ENCODE peak calls at places on chromosomes 16 and 17, in four cellular contexts. One of them, this sample, is unnamed.

GRCh38 chr17:57107498-57108101 is 22.6 kb downstream of the AKAP1 start:
- DNase-seq in colonic mucosa: peak
- DNase-seq in GM23248: peak
- DNase-seq in endodermal cell: peak
- DNase-seq in this sample: peak

GRCh38 chr16:89114159-89114981 is 20.7 kb downstream of the ACSF3 start:
- DNase-seq in endodermal cell: peak
- DNase-seq in GM23248: no peak
- DNase-seq in colonic mucosa: no peak
- DNase-seq in this sample: peak

GRCh38 chr17:4554441-4554996 is 665 bp downstream of the MYBBP1A start:
- DNase-seq in colonic mucosa: no peak
- DNase-seq in GM23248: no peak
- DNase-seq in endodermal cell: peak
- DNase-seq in this sample: peak

GRCh38 chr17:60134396-60135159 is 15.2 kb upstream of the CA4 start:
- DNase-seq in colonic mucosa: peak
- DNase-seq in endodermal cell: peak
- DNase-seq in GM23248: peak
- DNase-seq in this sample: peak

GRCh38 chr16:1650131-1650530 is 27.9 kb upstream of the JPT2 start:
- DNase-seq in GM23248: peak
- DNase-seq in endodermal cell: no peak
- DNase-seq in colonic mucosa: no peak
- DNase-seq in this sample: no peak

GRCh38 chr16:9090101-9090959 is 1.1 kb upstream of the HAPSTR1 start:
- DNase-seq in GM23248: peak
- DNase-seq in colonic mucosa: peak
- DNase-seq in endodermal cell: peak
- DNase-seq in this sample: peak

GRCh38 chr16:10981697-10982216 is 37.4 kb downstream of the CLEC16A start:
- DNase-seq in colonic mucosa: no peak
- DNase-seq in endodermal cell: peak
- DNase-seq in GM23248: peak
- DNase-seq in this sample: no peak

GRCh38 chr17:73415782-73416181 is 104.0 kb upstream of the CDC42EP4 start:
- DNase-seq in colonic mucosa: no peak
- DNase-seq in endodermal cell: no peak
- DNase-seq in GM23248: no peak
- DNase-seq in this sample: peak

GRCh38 chr16:77289331-77289809 is 90.2 kb downstream of the SYCE1L start:
- DNase-seq in colonic mucosa: no peak
- DNase-seq in GM23248: peak
- DNase-seq in endodermal cell: no peak
- DNase-seq in this sample: no peak

GRCh38 chr17:70074991-70075390 is at the start of gene KCNJ16:
- DNase-seq in colonic mucosa: peak
- DNase-seq in GM23248: no peak
- DNase-seq in endodermal cell: no peak
- DNase-seq in this sample: peak

GRCh38 chr17:79897243-79898063 is 58.2 kb upstream of the CBX4 start:
- DNase-seq in endodermal cell: peak
- DNase-seq in GM23248: no peak
- DNase-seq in colonic mucosa: no peak
- DNase-seq in this sample: no peak

GRCh38 chr17:82967268-82968032 is 112.0 kb upstream of the METRNL start:
- DNase-seq in endodermal cell: peak
- DNase-seq in GM23248: no peak
- DNase-seq in colonic mucosa: peak
- DNase-seq in this sample: peak

GRCh38 chr17:62718420-62718819 is 89.7 kb downstream of the MARCHF10 start:
- DNase-seq in GM23248: peak
- DNase-seq in endodermal cell: peak
- DNase-seq in colonic mucosa: no peak
- DNase-seq in this sample: no peak

DNA sequence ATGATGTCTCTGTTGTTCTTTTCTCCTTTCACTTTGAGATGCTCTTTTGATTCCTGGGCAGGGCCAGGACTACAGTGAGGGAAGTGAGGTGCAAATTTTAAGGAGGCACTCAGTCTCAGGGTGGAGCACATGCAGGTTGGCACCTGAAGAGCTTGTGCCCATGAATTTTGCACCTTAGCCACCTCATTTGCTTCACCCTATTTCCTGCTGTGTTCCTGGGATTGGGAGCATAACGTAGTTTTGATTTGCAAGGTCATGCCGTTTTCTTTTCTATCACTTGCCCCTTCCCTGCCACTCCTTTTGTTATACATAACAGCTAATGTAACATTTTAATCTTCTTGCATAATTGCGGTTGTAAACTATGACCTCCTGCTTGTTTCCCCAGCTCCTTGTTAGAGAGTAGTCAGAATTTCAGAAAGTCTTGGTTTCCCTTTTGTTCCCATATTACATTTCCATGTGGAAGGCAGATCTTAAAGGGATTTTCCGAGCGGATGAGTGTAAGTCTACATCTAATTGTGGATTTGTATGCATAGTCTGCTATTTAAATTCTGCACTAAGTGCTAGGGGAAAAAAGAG is 9.8 kb downstream of the PMFBP1 start:
- DNase-seq in endodermal cell: no peak
- DNase-seq in colonic mucosa: no peak
- DNase-seq in GM23248: no peak
- DNase-seq in this sample: no peak
- H3K9ac ChIP-seq in endodermal cell: no peak
- H3K9ac ChIP-seq in colonic mucosa: no peak
- H3K9ac ChIP-seq in GM23248: no peak
- H3K9ac ChIP-seq in this sample: no peak

GRCh38 chr16:20744922-20745440 is 3.4 kb upstream of the THUMPD1 start:
- DNase-seq in endodermal cell: no peak
- DNase-seq in colonic mucosa: no peak
- DNase-seq in GM23248: no peak
- DNase-seq in this sample: no peak
- H3K27ac ChIP-seq in endodermal cell: no peak
- H3K27ac ChIP-seq in colonic mucosa: no peak
- H3K27ac ChIP-seq in GM23248: no peak
- H3K27ac ChIP-seq in this sample: no peak

GRCh38 chr17:40615295-40615988 is 32.2 kb downstream of the SMARCE1 start:
- DNase-seq in endodermal cell: peak
- DNase-seq in colonic mucosa: peak
- DNase-seq in GM23248: peak
- DNase-seq in this sample: peak
- H3K4me3 ChIP-seq in endodermal cell: no peak
- H3K4me3 ChIP-seq in colonic mucosa: no peak
- H3K4me3 ChIP-seq in GM23248: no peak
- H3K4me3 ChIP-seq in this sample: no peak

DNA sequence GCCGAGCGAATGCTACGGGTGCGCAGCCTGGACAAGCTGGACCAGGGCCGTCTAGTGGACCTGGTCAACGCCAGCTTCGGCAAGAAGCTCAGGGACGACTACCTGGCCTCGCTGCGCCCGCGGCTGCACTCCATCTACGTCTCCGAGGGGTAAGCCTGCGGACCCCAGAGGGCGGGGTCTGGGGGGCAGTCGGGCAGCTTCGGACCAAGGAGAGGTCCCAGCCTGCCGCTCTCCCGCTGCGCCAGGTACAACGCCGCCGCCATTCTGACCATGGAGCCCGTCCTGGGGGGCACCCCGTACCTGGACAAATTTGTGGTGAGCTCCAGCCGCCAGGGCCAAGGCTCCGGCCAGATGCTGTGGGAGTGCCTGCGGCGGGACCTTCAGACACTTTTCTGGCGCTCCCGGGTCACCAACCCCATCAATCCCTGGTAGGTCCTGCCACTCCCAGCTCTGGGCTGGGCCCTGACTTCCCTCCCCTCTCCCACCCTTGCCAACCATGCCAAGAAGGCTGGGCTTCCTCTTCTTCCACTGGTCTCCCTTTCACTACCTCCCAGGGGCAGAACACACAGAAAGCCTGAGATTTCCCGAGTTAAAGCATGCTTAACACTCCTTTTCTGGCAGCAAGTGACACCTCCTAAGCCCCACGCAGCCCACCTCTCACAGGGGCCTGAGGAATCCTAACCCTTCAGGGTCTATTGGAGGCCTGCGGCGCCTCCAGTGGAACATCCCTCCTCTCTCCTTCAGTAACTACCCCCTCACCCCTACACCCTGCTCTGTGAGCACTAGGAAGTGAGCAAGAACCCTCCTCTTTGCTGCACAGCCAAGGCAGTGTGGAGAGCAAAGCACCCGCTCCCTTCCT is 3.2 kb downstream of the NAGS start:
- DNase-seq in GM23248: peak
- DNase-seq in endodermal cell: peak
- DNase-seq in colonic mucosa: peak
- DNase-seq in this sample: peak
- H3K9ac ChIP-seq in GM23248: peak
- H3K9ac ChIP-seq in endodermal cell: no peak
- H3K9ac ChIP-seq in colonic mucosa: peak
- H3K9ac ChIP-seq in this sample: no peak

GRCh38 chr16:83027973-83028372 is 401.2 kb downstream of the CDH13 start:
- DNase-seq in colonic mucosa: no peak
- DNase-seq in endodermal cell: no peak
- DNase-seq in GM23248: no peak
- DNase-seq in this sample: no peak

GRCh38 chr16:83019963-83020362 is 393.2 kb downstream of the CDH13 start:
- DNase-seq in colonic mucosa: no peak
- DNase-seq in GM23248: no peak
- DNase-seq in endodermal cell: no peak
- DNase-seq in this sample: no peak

GRCh38 chr16:83021049-83021448 is 394.3 kb downstream of the CDH13 start:
- DNase-seq in colonic mucosa: no peak
- DNase-seq in endodermal cell: no peak
- DNase-seq in GM23248: no peak
- DNase-seq in this sample: no peak

GRCh38 chr16:83023011-83023410 is 396.2 kb downstream of the CDH13 start:
- DNase-seq in endodermal cell: no peak
- DNase-seq in colonic mucosa: no peak
- DNase-seq in GM23248: no peak
- DNase-seq in this sample: no peak

DNA sequence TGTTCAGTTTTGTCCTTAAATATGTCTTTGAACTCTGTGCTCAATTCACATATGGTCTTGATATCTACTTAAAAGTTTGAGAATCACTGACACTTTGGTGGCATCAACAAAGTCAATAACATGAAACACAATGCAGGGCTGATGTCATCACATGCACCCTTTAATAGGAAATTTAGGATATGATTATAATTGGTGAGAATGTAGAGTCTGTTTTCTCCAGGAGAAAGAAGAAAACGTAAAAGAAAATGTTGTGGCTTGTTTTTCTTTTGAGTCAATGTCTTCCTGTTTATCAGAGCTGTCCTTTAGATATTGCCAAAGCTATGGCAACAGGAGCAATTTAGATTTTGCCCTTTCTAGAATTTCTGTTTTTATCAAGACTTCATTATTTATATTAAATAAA is 396.9 kb downstream of the CDH13 start:
- DNase-seq in colonic mucosa: no peak
- DNase-seq in endodermal cell: no peak
- DNase-seq in GM23248: no peak
- DNase-seq in this sample: no peak
- H3K27ac ChIP-seq in colonic mucosa: no peak
- H3K27ac ChIP-seq in endodermal cell: no peak
- H3K27ac ChIP-seq in GM23248: no peak
- H3K27ac ChIP-seq in this sample: no peak

DNA sequence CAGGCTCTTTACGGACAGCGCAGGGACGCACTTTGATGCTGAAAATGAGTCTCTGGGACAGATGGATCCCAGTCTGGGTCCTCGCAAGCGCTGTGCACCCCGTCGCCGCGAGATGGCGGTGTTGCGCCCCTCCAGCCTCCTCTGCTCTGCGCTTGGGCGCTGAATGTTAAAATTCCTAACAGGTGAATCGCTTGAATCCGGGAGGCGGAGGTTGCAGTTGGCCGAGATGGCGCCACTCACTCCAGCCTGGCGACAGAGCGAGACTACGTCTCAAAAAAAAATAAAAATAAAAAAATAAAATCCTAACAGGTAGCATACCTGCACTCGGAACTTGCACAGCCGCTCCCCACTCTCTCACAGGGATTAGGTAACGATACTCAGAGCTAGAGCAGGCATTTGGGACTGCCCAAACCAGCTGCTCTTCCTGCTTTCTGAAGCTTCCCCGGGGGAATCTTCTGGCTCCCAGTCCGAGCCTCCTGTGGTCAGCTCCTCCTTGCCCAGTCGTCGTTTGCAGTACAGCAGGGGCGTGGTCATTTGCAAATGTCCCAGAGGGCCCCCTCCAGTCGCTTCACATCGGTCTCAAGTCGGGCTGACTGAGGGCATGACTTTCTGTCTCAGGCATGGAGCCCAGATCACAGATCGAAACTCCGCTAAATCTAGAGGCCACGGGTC is 26.2 kb upstream of the OSGIN1 start:
- DNase-seq in colonic mucosa: peak
- DNase-seq in endodermal cell: peak
- DNase-seq in GM23248: peak
- DNase-seq in this sample: peak
- H3K4me3 ChIP-seq in colonic mucosa: peak
- H3K4me3 ChIP-seq in endodermal cell: peak
- H3K4me3 ChIP-seq in GM23248: peak
- H3K4me3 ChIP-seq in this sample: no peak

GRCh38 chr16:86949116-86949515 is 368.1 kb downstream of the C16orf95 start:
- DNase-seq in endodermal cell: no peak
- DNase-seq in GM23248: no peak
- DNase-seq in colonic mucosa: no peak
- DNase-seq in this sample: peak

GRCh38 chr16:86952769-86953168 is 364.4 kb downstream of the C16orf95 start:
- DNase-seq in GM23248: peak
- DNase-seq in colonic mucosa: no peak
- DNase-seq in endodermal cell: no peak
- DNase-seq in this sample: no peak

GRCh38 chr16:86951831-86952598 is 365.2 kb downstream of the C16orf95 start:
- DNase-seq in endodermal cell: no peak
- DNase-seq in GM23248: peak
- DNase-seq in colonic mucosa: no peak
- DNase-seq in this sample: no peak

GRCh38 chr16:86949630-86950029 is 367.6 kb downstream of the C16orf95 start:
- DNase-seq in colonic mucosa: no peak
- DNase-seq in endodermal cell: no peak
- DNase-seq in GM23248: no peak
- DNase-seq in this sample: no peak

GRCh38 chr16:86951041-86951822 is 366.0 kb downstream of the C16orf95 start:
- DNase-seq in GM23248: no peak
- DNase-seq in endodermal cell: no peak
- DNase-seq in colonic mucosa: no peak
- DNase-seq in this sample: no peak
- H3K9ac ChIP-seq in GM23248: no peak
- H3K9ac ChIP-seq in endodermal cell: no peak
- H3K9ac ChIP-seq in colonic mucosa: no peak
- H3K9ac ChIP-seq in this sample: no peak

GRCh38 chr16:70430667-70431536 is 8.0 kb downstream of the ST3GAL2 start:
- DNase-seq in colonic mucosa: no peak
- DNase-seq in GM23248: peak
- DNase-seq in endodermal cell: peak
- DNase-seq in this sample: no peak

GRCh38 chr16:70427786-70428177 is 11.1 kb downstream of the ST3GAL2 start:
- DNase-seq in endodermal cell: no peak
- DNase-seq in colonic mucosa: no peak
- DNase-seq in GM23248: no peak
- DNase-seq in this sample: no peak

GRCh38 chr16:70428178-70428998 is 10.5 kb downstream of the ST3GAL2 start:
- DNase-seq in GM23248: peak
- DNase-seq in endodermal cell: peak
- DNase-seq in colonic mucosa: peak
- DNase-seq in this sample: peak

GRCh38 chr16:70432304-70432799 is 6.5 kb downstream of the ST3GAL2 start:
- DNase-seq in endodermal cell: no peak
- DNase-seq in GM23248: no peak
- DNase-seq in colonic mucosa: no peak
- DNase-seq in this sample: no peak

GRCh38 chr16:70429888-70430666 is 8.8 kb downstream of the ST3GAL2 start:
- DNase-seq in endodermal cell: no peak
- DNase-seq in GM23248: no peak
- DNase-seq in colonic mucosa: no peak
- DNase-seq in this sample: no peak
- H3K27ac ChIP-seq in endodermal cell: peak
- H3K27ac ChIP-seq in GM23248: no peak
- H3K27ac ChIP-seq in colonic mucosa: peak
- H3K27ac ChIP-seq in this sample: peak